ENCODE peak calls at places on chromosomes 7 and 10, in five cellular contexts. O, A, Q, D and G are unnamed samples.

GRCh38 chr7:156456503-156457115 is 184.0 kb upstream of the RNF32 start:
- DNase-seq in D (no peak), A (no peak), Q (no peak), O (no peak), G (no peak)

GRCh38 chr10:19479854-19480253 is 336.4 kb upstream of the PLXDC2 start:
- DNase-seq in O (no peak), A (no peak), D (no peak), Q (no peak), G (no peak)

GRCh38 chr7:121459148-121459547 is 63.0 kb upstream of the FAM3C start:
- DNase-seq in D (no peak), O (peak), A (no peak), Q (no peak), G (no peak)

GRCh38 chr7:88664630-88665233 is 94.8 kb upstream of the ZNF804B start:
- DNase-seq in Q (peak), A (peak), O (peak), D (peak), G (peak)

GRCh38 chr10:44860811-44861751 is 50.1 kb upstream of the TMEM72 start:
- DNase-seq in O (no peak), A (no peak), Q (peak), D (peak), G (peak)

GRCh38 chr10:94496646-94497045 is 48.9 kb upstream of the HELLS start:
- DNase-seq in Q (no peak), A (no peak), O (no peak), D (no peak), G (no peak)

GRCh38 chr7:18693401-18693800 is 197.9 kb downstream of the HDAC9 start:
- DNase-seq in D (peak), O (peak), A (peak), Q (peak), G (peak)

GRCh38 chr10:104274762-104275721 is 6.1 kb downstream of the GSTO2 start:
- DNase-seq in A (peak), Q (peak), O (peak), D (peak), G (peak)

GRCh38 chr10:132932461-132933307 is 9.7 kb downstream of the CFAP46 start:
- DNase-seq in D (no peak), A (no peak), Q (no peak), O (no peak), G (no peak)

GRCh38 chr10:124639646-124640045 is 104.5 kb downstream of the FAM53B start:
- DNase-seq in D (no peak), A (no peak), O (no peak), Q (no peak), G (no peak)

GRCh38 chr10:73758704-73759511 is 14.7 kb downstream of the SEC24C start:
- DNase-seq in A (no peak), O (no peak), Q (no peak), D (no peak), G (no peak)

GRCh38 chr7:148912758-148913541 is 28.9 kb upstream of the EZH2 start:
- DNase-seq in O (no peak), Q (no peak), D (peak), A (peak), G (no peak)

GRCh38 chr7:112014347-112014746 is 191.9 kb downstream of the DOCK4 start:
- DNase-seq in D (no peak), O (no peak), Q (no peak), A (no peak), G (no peak)

GRCh38 chr7:1288996-1289551 is 56.4 kb downstream of the UNCX start:
- DNase-seq in D (no peak), A (no peak), Q (no peak), O (no peak), G (no peak)

GRCh38 chr7:116145245-116145852 is 65.0 kb upstream of the TES start:
- DNase-seq in Q (no peak), O (no peak), D (no peak), A (no peak), G (no peak)

GRCh38 chr10:76442113-76442512 is 1010.7 kb downstream of the LRMDA start:
- DNase-seq in D (no peak), A (no peak), Q (no peak), O (no peak), G (no peak)

GRCh38 chr7:24608504-24608903 is 35.3 kb downstream of the PALS2 start:
- DNase-seq in O (no peak), D (no peak), A (no peak), Q (no peak), G (no peak)

GRCh38 chr7:2313450-2314208 is 612 bp downstream of the SNX8 start:
- DNase-seq in Q (no peak), D (peak), A (no peak), O (no peak), G (no peak)

GRCh38 chr10:43348511-43349312 is 22.7 kb upstream of the FXYD4 start:
- DNase-seq in O (peak), A (peak), D (peak), Q (peak), G (peak)

GRCh38 chr10:51301644-51302043 is 227.4 kb downstream of the PRKG1 start:
- DNase-seq in O (no peak), D (no peak), A (no peak), Q (no peak), G (no peak)
- TF ChIP-seq CTCF in O (no peak), D (no peak), A (no peak), Q (no peak), G (no peak)

GRCh38 chr7:5231811-5232484 is 41.9 kb downstream of the WIPI2 start:
- DNase-seq in O (no peak), D (no peak), A (no peak), Q (no peak), G (no peak)
- H3K4me3 ChIP-seq in O (no peak), D (no peak), A (no peak), Q (no peak), G (no peak)

DNA sequence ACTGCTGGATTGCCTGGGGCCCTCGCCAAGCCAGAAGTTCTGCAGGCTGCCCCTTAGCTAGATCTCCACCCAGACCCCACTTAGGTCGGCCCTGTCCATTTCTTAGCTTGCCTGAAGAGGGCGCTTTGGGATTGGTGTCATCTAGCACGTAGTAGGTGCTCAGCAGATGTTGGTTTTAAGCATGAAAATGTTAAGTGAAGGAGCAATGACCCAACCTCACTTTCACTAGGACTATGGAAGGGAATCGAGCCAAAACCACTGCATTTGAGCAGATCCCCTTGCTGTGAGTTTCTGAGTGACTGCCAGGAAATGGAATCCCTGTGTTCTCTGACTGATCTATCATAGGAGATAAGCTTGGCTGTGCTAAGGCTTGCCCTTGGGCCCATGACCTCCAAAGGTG is 131.7 kb upstream of the EEPD1 start:
- DNase-seq in O (no peak), D (peak), Q (no peak), A (peak), G (peak)
- TF ChIP-seq CTCF in O (peak), D (peak), Q (peak), A (peak), G (peak)

GRCh38 chr7:94423116-94423515 is 28.4 kb downstream of the COL1A2 start:
- DNase-seq in A (no peak), O (no peak), D (no peak), Q (peak), G (peak)

GRCh38 chr7:94421711-94422110 is 27.0 kb downstream of the COL1A2 start:
- DNase-seq in O (no peak), Q (peak), A (no peak), D (no peak), G (peak)

GRCh38 chr7:94424336-94424735 is 29.6 kb downstream of the COL1A2 start:
- DNase-seq in Q (no peak), O (no peak), A (no peak), D (no peak), G (no peak)

GRCh38 chr7:94422136-94422535 is 27.4 kb downstream of the COL1A2 start:
- DNase-seq in Q (peak), D (no peak), O (no peak), A (no peak), G (no peak)

DNA sequence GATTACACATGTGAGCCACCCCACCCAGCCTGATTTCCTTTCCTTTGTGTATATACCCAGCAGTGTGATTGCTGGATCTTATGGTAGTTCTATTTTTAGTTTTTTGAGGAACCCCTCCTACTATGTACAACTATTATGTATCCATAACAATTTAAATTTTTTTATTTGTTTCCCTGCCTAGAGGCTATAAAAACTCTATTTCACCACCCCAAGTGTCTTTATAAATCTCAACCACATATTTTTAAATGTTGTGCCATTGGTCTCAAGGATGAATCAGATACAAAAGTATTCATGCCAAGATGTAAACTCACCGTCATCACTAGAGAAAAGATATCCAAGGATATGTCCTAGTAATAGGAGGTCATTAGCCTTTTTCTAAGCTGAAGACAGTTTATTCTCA is 29.2 kb downstream of the COL1A2 start:
- DNase-seq in A (no peak), Q (peak), D (peak), O (peak), G (peak)
- H3K4me3 ChIP-seq in A (no peak), Q (no peak), D (no peak), O (no peak), G (no peak)

DNA sequence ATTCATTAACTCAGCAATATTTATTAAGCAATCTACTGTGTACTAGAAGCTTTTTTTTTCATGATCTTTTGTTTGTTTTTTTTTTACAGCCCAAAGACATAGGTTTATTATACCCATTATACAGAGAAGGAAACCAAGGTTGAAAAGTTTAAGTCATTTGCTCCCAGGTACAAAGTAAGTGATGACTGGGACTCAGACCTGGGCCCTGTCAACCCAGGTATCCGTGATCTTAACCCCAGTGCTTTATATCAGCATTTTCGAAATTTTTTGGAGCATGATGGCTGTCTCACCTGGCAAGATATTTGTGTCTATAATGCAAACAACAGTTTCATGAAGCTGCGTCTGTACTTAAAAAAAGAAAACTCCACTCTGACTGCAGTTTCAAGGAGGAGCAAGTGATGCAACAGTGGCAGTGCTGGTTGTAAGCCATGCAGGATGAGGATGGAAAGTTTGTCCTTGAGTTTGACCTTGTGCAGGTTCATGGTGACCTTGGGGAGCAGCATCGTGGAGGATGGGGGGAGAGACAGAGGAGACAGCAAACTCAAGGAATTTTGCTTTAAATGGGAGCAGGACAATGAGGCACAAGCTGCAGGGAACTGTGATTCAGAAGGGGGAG is 11.8 kb downstream of the SLC29A3 start:
- DNase-seq in Q (no peak), O (no peak), D (no peak), A (no peak), G (no peak)
- TF ChIP-seq CTCF in Q (no peak), O (no peak), D (no peak), A (no peak), G (no peak)

DNA sequence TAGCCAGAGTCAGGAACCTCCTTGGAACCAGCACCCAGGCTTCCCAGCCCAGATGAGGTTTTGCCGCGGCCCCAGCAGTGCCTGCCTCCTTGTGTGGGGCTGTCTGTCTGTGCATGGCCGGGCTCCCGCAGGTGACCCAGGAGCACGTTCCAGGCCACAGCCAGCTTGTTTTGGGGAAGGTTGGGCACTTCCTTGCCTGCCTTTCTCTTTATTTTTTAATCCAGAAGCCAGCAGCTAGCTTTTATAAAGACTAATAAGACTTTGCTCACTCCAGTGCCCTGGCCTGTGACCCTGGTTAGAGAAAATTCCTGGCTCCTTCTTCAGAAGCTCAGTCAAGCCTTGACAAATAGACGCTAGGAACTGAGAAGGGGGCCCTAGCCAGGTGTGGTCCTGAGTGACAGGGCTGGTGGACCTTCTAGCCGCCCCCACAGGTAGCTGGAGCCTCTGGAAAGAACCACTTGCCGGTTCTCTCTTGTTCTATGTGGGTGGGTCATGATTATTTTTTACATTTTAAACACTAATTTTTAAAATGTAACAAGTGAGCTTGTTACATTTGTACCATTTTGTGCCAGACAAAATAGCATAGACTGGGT is 837 bp downstream of the SLC29A3 start:
- DNase-seq in O (no peak), Q (no peak), D (no peak), A (no peak), G (no peak)
- H3K4me3 ChIP-seq in O (peak), Q (peak), D (peak), A (peak), G (peak)

GRCh38 chr10:30493609-30494530 is 59.9 kb downstream of the MAP3K8 start:
- DNase-seq in A (no peak), D (peak), Q (peak), O (peak), G (peak)
- TF ChIP-seq CTCF in A (peak), D (no peak), Q (no peak), O (no peak), G (peak)

GRCh38 chr10:62817763-62818425 is 1.7 kb upstream of the EGR2 start:
- DNase-seq in A (peak), O (peak), D (peak), Q (peak), G (peak)
- H3K4me3 ChIP-seq in A (peak), O (peak), D (peak), Q (peak), G (peak)

GRCh38 chr7:75953918-75954317 is 39.0 kb downstream of the POR start:
- DNase-seq in A (no peak), Q (no peak), O (no peak), D (no peak), G (no peak)
- TF ChIP-seq CTCF in A (no peak), Q (no peak), O (no peak), D (no peak), G (no peak)